ENCODE peak calls at places on chromosomes 5 and 9, in six cellular contexts. One of them, this sample, is unnamed.

GRCh38 chr5:113578091-113578490 is 64.6 kb downstream of the YTHDC2 start:
- DNase-seq in A549: no peak
- DNase-seq in pancreas: no peak
- DNase-seq in breast epithelium: no peak
- DNase-seq in transverse colon: no peak
- DNase-seq in neural progenitor cell: no peak
- DNase-seq in this sample: no peak

GRCh38 chr9:87557996-87558395 is 60.3 kb downstream of the DAPK1 start:
- DNase-seq in A549: no peak
- DNase-seq in pancreas: peak
- DNase-seq in breast epithelium: no peak
- DNase-seq in transverse colon: peak
- DNase-seq in neural progenitor cell: no peak
- DNase-seq in this sample: no peak

GRCh38 chr9:94554439-94555331 is at the start of gene PCAT7:
- DNase-seq in A549: peak
- DNase-seq in pancreas: peak
- DNase-seq in breast epithelium: peak
- DNase-seq in transverse colon: peak
- DNase-seq in neural progenitor cell: peak
- DNase-seq in this sample: no peak

GRCh38 chr5:441996-442334 is 1.0 kb upstream of the EXOC3 start:
- DNase-seq in A549: no peak
- DNase-seq in pancreas: no peak
- DNase-seq in breast epithelium: no peak
- DNase-seq in transverse colon: no peak
- DNase-seq in neural progenitor cell: no peak
- DNase-seq in this sample: no peak

GRCh38 chr5:88883566-88884434 is 816 bp upstream of the MEF2C start:
- DNase-seq in A549: peak
- DNase-seq in pancreas: peak
- DNase-seq in breast epithelium: peak
- DNase-seq in transverse colon: peak
- DNase-seq in neural progenitor cell: peak
- DNase-seq in this sample: peak

GRCh38 chr5:10563940-10564837 is at the start of gene ANKRD33B:
- DNase-seq in A549: peak
- DNase-seq in pancreas: peak
- DNase-seq in breast epithelium: no peak
- DNase-seq in transverse colon: peak
- DNase-seq in neural progenitor cell: peak
- DNase-seq in this sample: no peak

GRCh38 chr9:38651400-38652042 is 31.1 kb upstream of the ANKRD18A start:
- DNase-seq in A549: no peak
- DNase-seq in pancreas: no peak
- DNase-seq in breast epithelium: no peak
- DNase-seq in transverse colon: no peak
- DNase-seq in neural progenitor cell: no peak
- DNase-seq in this sample: peak

GRCh38 chr5:180153991-180154390 is 55.0 kb downstream of the RASGEF1C start:
- DNase-seq in A549: no peak
- DNase-seq in pancreas: no peak
- DNase-seq in breast epithelium: peak
- DNase-seq in transverse colon: peak
- DNase-seq in neural progenitor cell: no peak
- DNase-seq in this sample: no peak

GRCh38 chr9:106432631-106433030 is 430.3 kb upstream of the ZNF462 start:
- DNase-seq in A549: no peak
- DNase-seq in pancreas: no peak
- DNase-seq in breast epithelium: no peak
- DNase-seq in transverse colon: no peak
- DNase-seq in neural progenitor cell: no peak
- DNase-seq in this sample: no peak

GRCh38 chr5:177437623-177438022 is 9.0 kb upstream of the PRR7 start:
- DNase-seq in A549: no peak
- DNase-seq in pancreas: no peak
- DNase-seq in breast epithelium: no peak
- DNase-seq in transverse colon: no peak
- DNase-seq in neural progenitor cell: no peak
- DNase-seq in this sample: no peak

GRCh38 chr9:138022121-138022741 is 144.6 kb downstream of the CACNA1B start:
- DNase-seq in A549: peak
- DNase-seq in pancreas: peak
- DNase-seq in breast epithelium: peak
- DNase-seq in transverse colon: no peak
- DNase-seq in neural progenitor cell: peak
- DNase-seq in this sample: no peak

GRCh38 chr9:126295936-126296600 is 30.6 kb upstream of the MVB12B start:
- DNase-seq in A549: no peak
- DNase-seq in pancreas: no peak
- DNase-seq in breast epithelium: no peak
- DNase-seq in transverse colon: no peak
- DNase-seq in neural progenitor cell: no peak
- DNase-seq in this sample: no peak

GRCh38 chr5:42487077-42487476 is 63.8 kb downstream of the GHR start:
- DNase-seq in A549: no peak
- DNase-seq in pancreas: no peak
- DNase-seq in breast epithelium: no peak
- DNase-seq in transverse colon: no peak
- DNase-seq in neural progenitor cell: no peak
- DNase-seq in this sample: no peak

GRCh38 chr5:40871177-40871576 is 30.0 kb downstream of the CARD6 start:
- DNase-seq in A549: no peak
- DNase-seq in pancreas: no peak
- DNase-seq in breast epithelium: no peak
- DNase-seq in transverse colon: no peak
- DNase-seq in neural progenitor cell: no peak
- DNase-seq in this sample: no peak

GRCh38 chr9:84811072-84811725 is 141.7 kb downstream of the NTRK2 start:
- DNase-seq in A549: no peak
- DNase-seq in pancreas: no peak
- DNase-seq in breast epithelium: no peak
- DNase-seq in transverse colon: no peak
- DNase-seq in neural progenitor cell: peak
- DNase-seq in this sample: no peak

GRCh38 chr5:21642321-21642720 is 1210.8 kb downstream of the CDH12 start:
- DNase-seq in A549: no peak
- DNase-seq in pancreas: no peak
- DNase-seq in breast epithelium: no peak
- DNase-seq in transverse colon: no peak
- DNase-seq in neural progenitor cell: no peak
- DNase-seq in this sample: no peak

GRCh38 chr9:90642570-90643539 is at the start of gene DIRAS2:
- DNase-seq in A549: peak
- DNase-seq in pancreas: peak
- DNase-seq in breast epithelium: peak
- DNase-seq in transverse colon: peak
- DNase-seq in neural progenitor cell: peak
- DNase-seq in this sample: no peak

GRCh38 chr5:67748165-67748690 is 467.3 kb upstream of the PIK3R1 start:
- DNase-seq in A549: no peak
- DNase-seq in pancreas: no peak
- DNase-seq in breast epithelium: no peak
- DNase-seq in transverse colon: no peak
- DNase-seq in neural progenitor cell: no peak
- DNase-seq in this sample: no peak

GRCh38 chr5:163916376-163916775 is 411.0 kb downstream of the MAT2B start:
- DNase-seq in A549: no peak
- DNase-seq in pancreas: no peak
- DNase-seq in breast epithelium: no peak
- DNase-seq in transverse colon: peak
- DNase-seq in neural progenitor cell: no peak
- DNase-seq in this sample: no peak

GRCh38 chr9:91101598-91102168 is 260.0 kb downstream of the AUH start:
- DNase-seq in A549: no peak
- DNase-seq in pancreas: no peak
- DNase-seq in breast epithelium: peak
- DNase-seq in transverse colon: peak
- DNase-seq in neural progenitor cell: no peak
- DNase-seq in this sample: no peak

GRCh38 chr5:118692811-118693342 is 295.5 kb downstream of the DTWD2 start:
- DNase-seq in A549: no peak
- DNase-seq in pancreas: no peak
- DNase-seq in breast epithelium: no peak
- DNase-seq in transverse colon: no peak
- DNase-seq in neural progenitor cell: peak
- DNase-seq in this sample: no peak

GRCh38 chr9:82036101-82036500 is 47.5 kb downstream of the SPATA31D1 start:
- DNase-seq in A549: no peak
- DNase-seq in pancreas: no peak
- DNase-seq in breast epithelium: no peak
- DNase-seq in transverse colon: no peak
- DNase-seq in neural progenitor cell: no peak
- DNase-seq in this sample: no peak

GRCh38 chr5:157469687-157470086 is 9.7 kb downstream of the NIPAL4 start:
- DNase-seq in A549: no peak
- DNase-seq in pancreas: no peak
- DNase-seq in breast epithelium: no peak
- DNase-seq in transverse colon: no peak
- DNase-seq in neural progenitor cell: no peak
- DNase-seq in this sample: no peak

GRCh38 chr5:141501805-141502204 is 12.9 kb downstream of the PCDHGC5 start:
- DNase-seq in A549: no peak
- DNase-seq in pancreas: no peak
- DNase-seq in breast epithelium: no peak
- DNase-seq in transverse colon: no peak
- DNase-seq in neural progenitor cell: no peak
- DNase-seq in this sample: no peak
- H3K27ac ChIP-seq in A549: no peak
- H3K27ac ChIP-seq in pancreas: no peak
- H3K27ac ChIP-seq in breast epithelium: no peak
- H3K27ac ChIP-seq in transverse colon: no peak
- H3K27ac ChIP-seq in neural progenitor cell: no peak
- H3K27ac ChIP-seq in this sample: no peak

GRCh38 chr5:140106101-140106500 is 7.8 kb upstream of the PURA start:
- DNase-seq in A549: no peak
- DNase-seq in pancreas: no peak
- DNase-seq in breast epithelium: no peak
- DNase-seq in transverse colon: no peak
- DNase-seq in neural progenitor cell: no peak
- DNase-seq in this sample: no peak

GRCh38 chr5:140109050-140109817 is 4.7 kb upstream of the PURA start:
- DNase-seq in A549: no peak
- DNase-seq in pancreas: no peak
- DNase-seq in breast epithelium: no peak
- DNase-seq in transverse colon: no peak
- DNase-seq in neural progenitor cell: peak
- DNase-seq in this sample: no peak

GRCh38 chr5:140107312-140108092 is 6.4 kb upstream of the PURA start:
- DNase-seq in A549: peak
- DNase-seq in pancreas: peak
- DNase-seq in breast epithelium: peak
- DNase-seq in transverse colon: peak
- DNase-seq in neural progenitor cell: peak
- DNase-seq in this sample: peak

GRCh38 chr5:140108093-140109049 is 5.5 kb upstream of the PURA start:
- DNase-seq in A549: no peak
- DNase-seq in pancreas: peak
- DNase-seq in breast epithelium: no peak
- DNase-seq in transverse colon: peak
- DNase-seq in neural progenitor cell: peak
- DNase-seq in this sample: peak

GRCh38 chr5:140106805-140107311 is 7.1 kb upstream of the PURA start:
- DNase-seq in A549: no peak
- DNase-seq in pancreas: no peak
- DNase-seq in breast epithelium: no peak
- DNase-seq in transverse colon: no peak
- DNase-seq in neural progenitor cell: no peak
- DNase-seq in this sample: peak
- H3K4me3 ChIP-seq in A549: peak
- H3K4me3 ChIP-seq in pancreas: peak
- H3K4me3 ChIP-seq in breast epithelium: peak
- H3K4me3 ChIP-seq in transverse colon: peak
- H3K4me3 ChIP-seq in neural progenitor cell: peak
- H3K4me3 ChIP-seq in this sample: peak

GRCh38 chr9:3498691-3499090 is 27.1 kb downstream of the RFX3 start:
- DNase-seq in A549: no peak
- DNase-seq in pancreas: no peak
- DNase-seq in breast epithelium: no peak
- DNase-seq in transverse colon: no peak
- DNase-seq in neural progenitor cell: peak
- DNase-seq in this sample: no peak
- H3K27ac ChIP-seq in A549: no peak
- H3K27ac ChIP-seq in pancreas: no peak
- H3K27ac ChIP-seq in breast epithelium: no peak
- H3K27ac ChIP-seq in transverse colon: no peak
- H3K27ac ChIP-seq in neural progenitor cell: no peak
- H3K27ac ChIP-seq in this sample: no peak

GRCh38 chr9:121201738-121202533 is at the start of gene RAB14:
- DNase-seq in A549: peak
- DNase-seq in pancreas: peak
- DNase-seq in breast epithelium: peak
- DNase-seq in transverse colon: peak
- DNase-seq in neural progenitor cell: peak
- DNase-seq in this sample: peak
- H3K4me3 ChIP-seq in A549: peak
- H3K4me3 ChIP-seq in pancreas: peak
- H3K4me3 ChIP-seq in breast epithelium: peak
- H3K4me3 ChIP-seq in transverse colon: peak
- H3K4me3 ChIP-seq in neural progenitor cell: peak
- H3K4me3 ChIP-seq in this sample: peak

DNA sequence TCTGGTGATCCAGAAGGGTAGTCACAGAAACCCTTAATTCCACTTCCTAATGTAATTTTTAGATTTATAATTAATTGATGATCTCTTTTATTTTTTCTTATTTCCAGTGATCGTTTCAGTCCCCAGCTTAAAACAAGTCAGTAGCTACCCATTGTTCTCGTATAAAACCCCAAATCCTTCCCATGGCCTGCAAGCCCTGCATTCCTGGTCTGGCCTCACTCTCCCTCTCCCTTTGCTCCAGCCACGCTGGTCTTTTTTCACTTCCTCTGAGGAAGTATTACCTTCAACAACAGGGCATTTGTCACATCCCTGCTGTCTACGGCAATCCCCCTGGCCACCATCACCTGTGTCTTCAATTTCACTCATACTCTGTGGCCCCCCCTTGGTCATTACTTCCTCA is 44.8 kb downstream of the ACOT12 start:
- DNase-seq in A549: no peak
- DNase-seq in pancreas: no peak
- DNase-seq in breast epithelium: no peak
- DNase-seq in transverse colon: no peak
- DNase-seq in neural progenitor cell: peak
- DNase-seq in this sample: no peak
- H3K27ac ChIP-seq in A549: no peak
- H3K27ac ChIP-seq in pancreas: no peak
- H3K27ac ChIP-seq in breast epithelium: no peak
- H3K27ac ChIP-seq in transverse colon: no peak
- H3K27ac ChIP-seq in neural progenitor cell: no peak
- H3K27ac ChIP-seq in this sample: no peak

GRCh38 chr5:150901446-150901845 is 3.3 kb downstream of the ZNF300 start:
- DNase-seq in A549: no peak
- DNase-seq in pancreas: no peak
- DNase-seq in breast epithelium: no peak
- DNase-seq in transverse colon: no peak
- DNase-seq in neural progenitor cell: no peak
- DNase-seq in this sample: no peak

GRCh38 chr5:150905312-150905683 is 518 bp upstream of the ZNF300 start:
- DNase-seq in A549: no peak
- DNase-seq in pancreas: no peak
- DNase-seq in breast epithelium: no peak
- DNase-seq in transverse colon: no peak
- DNase-seq in neural progenitor cell: no peak
- DNase-seq in this sample: no peak

GRCh38 chr5:150904479-150905311 is at the start of gene ZNF300:
- DNase-seq in A549: peak
- DNase-seq in pancreas: peak
- DNase-seq in breast epithelium: peak
- DNase-seq in transverse colon: peak
- DNase-seq in neural progenitor cell: peak
- DNase-seq in this sample: peak
- H3K4me3 ChIP-seq in A549: peak
- H3K4me3 ChIP-seq in pancreas: peak
- H3K4me3 ChIP-seq in breast epithelium: peak
- H3K4me3 ChIP-seq in transverse colon: peak
- H3K4me3 ChIP-seq in neural progenitor cell: peak
- H3K4me3 ChIP-seq in this sample: peak

This sample was measured in coronary artery.